ENCODE peak calls at places on chromosomes 13 and 19, in four cellular contexts. F is CD8-positive, alpha-beta T cell; Y is fibroblast of lung; W is H1. G is an unnamed sample. For H3K4me1 and H3K36me3, the result is how much of the 10 kb centered on the place peaks cover.

GRCh38 chr19:35293733-35294309 is 1.9 kb downstream of the MAG start:
- DNase-seq in F (no peak), Y (no peak), W (no peak), G (no peak)

GRCh38 chr13:91544723-91545122 is 146.3 kb downstream of the GPC5 start:
- DNase-seq in F (no peak), Y (no peak), W (no peak), G (no peak)

GRCh38 chr13:81779896-81780295 is 1439.0 kb upstream of the SPRY2 start:
- DNase-seq in F (no peak), Y (peak), W (no peak), G (no peak)

GRCh38 chr13:39016087-39016486 is 21.8 kb downstream of the PROSER1 start:
- DNase-seq in F (no peak), Y (no peak), W (no peak), G (no peak)

GRCh38 chr13:78680064-78680463 is 21.1 kb upstream of the OBI1 start:
- DNase-seq in F (no peak), Y (no peak), W (no peak), G (no peak)

GRCh38 chr13:31970237-31970930 is 61.2 kb upstream of the FRY start:
- DNase-seq in F (no peak), Y (peak), W (no peak), G (no peak)

GRCh38 chr19:32372726-32373613 is 27.6 kb downstream of the ZNF507 start:
- DNase-seq in F (no peak), Y (no peak), W (no peak), G (no peak)

GRCh38 chr19:7916908-7917291 is 2.3 kb downstream of the TGFBR3L start:
- DNase-seq in F (no peak), Y (no peak), W (no peak), G (no peak)

GRCh38 chr13:113643593-113643992 is 14.4 kb downstream of the ATP4B start:
- DNase-seq in F (no peak), Y (peak), W (no peak), G (no peak)

GRCh38 chr13:107457686-107458085 is 757.6 kb downstream of the LIG4 start:
- DNase-seq in F (no peak), Y (no peak), W (no peak), G (no peak)

GRCh38 chr13:82878536-82878935 is 1003.7 kb downstream of the SLITRK1 start:
- DNase-seq in F (no peak), Y (peak), W (no peak), G (no peak)

GRCh38 chr13:112655898-112656297 is 33.9 kb upstream of the ATP11A start:
- DNase-seq in F (no peak), Y (no peak), W (no peak), G (no peak)

GRCh38 chr19:18590273-18591272 is 2.0 kb downstream of the REX1BD start:
- DNase-seq in F (no peak), Y (peak), W (peak), G (peak)

GRCh38 chr19:56765107-56765506 is 75.4 kb downstream of the PEG3 start:
- DNase-seq in F (no peak), Y (no peak), W (no peak), G (no peak)

GRCh38 chr13:48400090-48400694 is 12.7 kb downstream of the LPAR6 start:
- DNase-seq in F (no peak), Y (peak), W (no peak), G (no peak)
- H3K4me1 ChIP-seq in F (under half), Y (under half), W (under half), G (half or more)

GRCh38 chr13:110001622-110002275 is 215.4 kb upstream of the IRS2 start:
- DNase-seq in F (no peak), Y (peak), W (no peak), G (no peak)
- H3K36me3 ChIP-seq in F (under half), Y (under half), W (under half), G (under half)

GRCh38 chr13:52664269-52664668 is 11.6 kb downstream of the SUGT1 start:
- DNase-seq in F (no peak), Y (no peak), W (no peak), G (no peak)

GRCh38 chr13:52670726-52671125 is 18.1 kb downstream of the SUGT1 start:
- DNase-seq in F (no peak), Y (no peak), W (no peak), G (no peak)

GRCh38 chr13:52669677-52670076 is 17.0 kb downstream of the SUGT1 start:
- DNase-seq in F (no peak), Y (no peak), W (no peak), G (no peak)

GRCh38 chr13:52659340-52659739 is 6.7 kb downstream of the SUGT1 start:
- DNase-seq in F (no peak), Y (no peak), W (no peak), G (no peak)

GRCh38 chr13:52665325-52665724 is 12.7 kb downstream of the SUGT1 start:
- DNase-seq in F (no peak), Y (peak), W (no peak), G (no peak)
- TF ChIP-seq CTCF in F (peak), Y (no peak), W (no peak), G (no peak)

DNA sequence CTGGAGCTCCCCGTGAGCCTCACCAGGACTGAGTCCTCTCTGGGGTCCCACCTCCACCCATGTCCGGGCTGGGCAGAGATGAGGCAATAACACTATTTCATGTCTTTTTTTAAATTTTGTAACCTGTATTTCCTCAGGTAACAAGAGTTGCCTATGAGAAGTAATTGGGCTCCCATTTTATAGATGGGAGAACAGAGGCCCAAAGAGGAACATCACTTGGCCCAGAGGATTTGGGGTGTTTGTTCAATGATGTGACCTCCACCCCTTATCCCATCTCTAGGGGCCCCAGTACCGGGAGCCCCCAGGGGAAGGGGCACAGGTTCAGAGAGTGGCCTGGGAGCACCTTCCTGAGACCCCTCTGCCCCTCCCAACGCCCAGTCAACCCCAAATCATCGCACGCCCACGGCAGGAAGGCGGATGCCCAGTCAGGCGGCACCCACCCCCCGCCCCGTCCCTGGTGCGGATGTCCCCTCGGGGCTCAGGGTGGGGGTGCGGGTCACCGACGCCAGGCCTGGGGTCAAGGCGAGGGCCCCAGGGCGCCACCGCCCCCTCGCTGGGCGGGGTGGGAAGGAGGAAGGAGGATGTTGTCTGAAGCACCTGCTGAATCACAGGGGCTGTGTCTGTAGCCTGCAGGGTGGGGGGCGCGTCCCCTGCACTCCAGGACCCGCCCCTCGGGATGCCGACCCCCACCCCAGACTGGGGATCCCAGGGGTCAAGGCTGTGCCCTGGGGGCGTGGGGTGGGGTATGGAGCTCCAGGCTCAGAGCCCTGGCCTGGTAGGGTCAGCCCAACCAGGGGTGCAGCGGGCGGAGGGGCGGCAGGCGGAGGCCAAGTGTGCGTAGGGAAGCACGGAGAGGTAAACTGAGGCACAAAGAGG is 9.0 kb upstream of the CIRBP start:
- DNase-seq in F (peak), Y (no peak), W (no peak), G (no peak)
- H3K4me1 ChIP-seq in F (half or more), Y (half or more), W (half or more), G (half or more)

G was measured in tibial artery.